ENCODE peak calls at places on chromosomes 5 and 9, in nine cellular contexts. L is CD4-positive, alpha-beta memory T cell; G is pancreas; H is effector memory CD4-positive, alpha-beta T cell; X is esophagus squamous epithelium; J is GM23338; Y is sigmoid colon; O is IMR-90; E is aorta. B is an unnamed sample. For H3K4me1, the result is how much of the 10 kb centered on the place peaks cover.

GRCh38 chr9:131297903-131298302 is 8.4 kb downstream of the PLPP7 start:
- DNase-seq in E (no peak), Y (no peak), J (no peak), H (no peak), G (no peak), X (no peak), O (no peak), L (no peak), B (no peak)

GRCh38 chr5:33271606-33272005 is 169.2 kb upstream of the TARS1 start:
- DNase-seq in L (no peak), E (no peak), Y (no peak), J (no peak), O (peak), H (no peak), X (no peak), G (no peak), B (no peak)

GRCh38 chr9:16369427-16369826 is 501.0 kb downstream of the BNC2 start:
- DNase-seq in X (no peak), O (no peak), L (no peak), H (no peak), E (no peak), Y (no peak), G (no peak), J (no peak), B (no peak)

GRCh38 chr5:110362252-110362651 is 364.2 kb downstream of the TMEM232 start:
- DNase-seq in O (no peak), X (no peak), E (no peak), J (no peak), L (no peak), G (no peak), H (no peak), Y (no peak), B (no peak)

GRCh38 chr5:38404667-38405276 is 146.4 kb downstream of the EGFLAM start:
- DNase-seq in H (no peak), X (no peak), O (no peak), J (peak), Y (no peak), G (peak), L (no peak), E (no peak), B (no peak)

GRCh38 chr5:79011869-79012268 is 26.8 kb upstream of the ARSB start:
- DNase-seq in G (no peak), L (no peak), Y (no peak), O (no peak), X (no peak), E (no peak), H (no peak), J (no peak), B (no peak)

GRCh38 chr5:103934303-103934702 is 371.7 kb upstream of the NUDT12 start:
- DNase-seq in O (no peak), J (no peak), H (no peak), L (no peak), X (no peak), Y (no peak), E (no peak), G (no peak), B (no peak)

GRCh38 chr9:70639853-70640814 is 225.7 kb upstream of the KLF9 start:
- DNase-seq in O (peak), G (no peak), H (no peak), X (no peak), L (peak), J (peak), E (no peak), Y (no peak), B (no peak)

GRCh38 chr9:136423432-136424146 is 13.1 kb downstream of the PMPCA start:
- DNase-seq in O (no peak), E (no peak), Y (no peak), J (no peak), L (no peak), G (no peak), X (no peak), H (no peak), B (no peak)

GRCh38 chr5:80619081-80619480 is 35.4 kb upstream of the MSH3 start:
- DNase-seq in L (no peak), G (no peak), H (no peak), J (no peak), X (no peak), O (no peak), E (no peak), Y (no peak), B (no peak)

GRCh38 chr5:82119889-82120288 is 148.1 kb downstream of the ATG10 start:
- DNase-seq in E (no peak), Y (no peak), G (no peak), X (no peak), H (no peak), O (no peak), L (no peak), J (no peak), B (no peak)

GRCh38 chr5:35960328-35960727 is 21.9 kb upstream of the CAPSL start:
- DNase-seq in J (no peak), G (no peak), H (no peak), L (no peak), O (no peak), X (no peak), Y (no peak), E (no peak), B (no peak)

GRCh38 chr5:142874537-142874936 is 104.4 kb downstream of the ARHGAP26 start:
- DNase-seq in L (no peak), G (peak), J (no peak), H (no peak), O (no peak), X (no peak), Y (no peak), E (peak), B (no peak)

GRCh38 chr9:78118742-78119473 is 87.3 kb upstream of the GNAQ start:
- DNase-seq in E (no peak), X (no peak), G (no peak), Y (no peak), L (peak), J (no peak), H (no peak), O (peak), B (no peak)

DNA sequence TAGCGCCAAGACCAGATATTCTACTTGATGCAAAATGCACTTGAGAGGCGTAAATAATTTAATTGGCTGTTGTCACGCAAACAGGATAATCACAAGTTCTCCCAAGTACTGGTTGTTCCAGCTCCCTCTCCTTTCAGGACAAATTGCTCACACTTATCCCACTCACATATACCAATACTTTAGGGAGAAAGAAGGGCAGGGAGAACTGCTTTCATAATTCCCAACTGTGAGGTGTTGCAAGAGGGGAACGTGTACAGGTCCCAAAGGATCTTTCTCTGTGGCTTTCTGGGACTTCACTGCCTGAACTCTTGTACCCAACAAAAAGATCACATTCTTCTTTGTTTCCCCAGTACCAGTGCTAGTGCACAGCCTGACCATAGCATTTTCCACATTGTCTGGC is 21.5 kb upstream of the TGFBI start:
- DNase-seq in J (no peak), Y (no peak), L (no peak), H (no peak), X (no peak), O (no peak), E (no peak), G (no peak), B (no peak)
- H3K4me1 ChIP-seq in J (under half), Y (under half), L (under half), H (under half), X (under half), O (under half), E (under half), G (under half), B (under half)

GRCh38 chr9:112554516-112554915 is 67.9 kb downstream of the KIAA1958 start:
- DNase-seq in X (no peak), O (peak), G (no peak), J (no peak), H (no peak), L (no peak), E (no peak), Y (no peak), B (no peak)

GRCh38 chr9:112555844-112556482 is 69.3 kb downstream of the KIAA1958 start:
- DNase-seq in L (no peak), O (no peak), J (no peak), E (no peak), H (no peak), Y (no peak), G (peak), X (no peak), B (no peak)

GRCh38 chr9:112552229-112553050 is 65.8 kb downstream of the KIAA1958 start:
- DNase-seq in G (no peak), X (no peak), L (no peak), E (no peak), H (no peak), Y (no peak), O (no peak), J (no peak), B (no peak)

GRCh38 chr9:112555091-112555643 is 68.5 kb downstream of the KIAA1958 start:
- DNase-seq in G (no peak), X (no peak), O (no peak), H (no peak), J (no peak), Y (no peak), L (no peak), E (no peak), B (no peak)

DNA sequence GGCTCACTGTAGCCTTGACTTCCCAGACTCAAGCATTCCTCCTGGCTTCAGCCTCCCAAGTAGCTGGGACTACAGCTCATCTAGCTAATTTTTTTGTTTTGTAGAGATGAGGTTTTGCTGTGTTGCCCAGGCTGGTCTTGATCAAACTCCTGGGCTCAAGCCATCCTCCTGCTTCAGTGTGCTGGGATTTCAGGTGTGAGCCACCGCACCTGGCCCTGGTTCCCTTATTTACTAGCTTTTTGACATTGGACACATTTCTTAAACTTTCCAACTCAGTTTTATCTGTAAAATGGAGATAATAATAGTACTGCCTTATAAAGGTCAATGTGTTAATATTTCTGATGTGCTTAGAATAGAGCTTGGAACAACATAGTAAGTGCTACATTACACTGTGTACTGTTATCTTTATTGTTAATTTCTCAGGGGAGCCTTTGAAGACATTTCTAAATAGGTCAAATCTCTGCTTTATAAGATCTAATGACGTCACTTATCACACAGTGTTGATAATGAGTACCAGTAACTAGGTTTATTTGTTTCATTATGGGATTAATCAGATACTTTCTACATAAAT is 66.7 kb downstream of the KIAA1958 start:
- DNase-seq in J (no peak), E (no peak), L (no peak), G (no peak), X (no peak), O (no peak), H (no peak), Y (no peak), B (no peak)
- H3K4me3 ChIP-seq in J (no peak), E (no peak), L (no peak), G (no peak), X (no peak), O (no peak), H (no peak), Y (no peak), B (no peak)

GRCh38 chr9:134402182-134402581 is 75.9 kb downstream of the RXRA start:
- DNase-seq in X (no peak), L (no peak), J (no peak), E (no peak), O (no peak), Y (no peak), H (no peak), G (no peak), B (no peak)

GRCh38 chr9:134398756-134399155 is 72.5 kb downstream of the RXRA start:
- DNase-seq in Y (no peak), X (no peak), J (no peak), L (no peak), O (no peak), G (no peak), H (no peak), E (no peak), B (no peak)

GRCh38 chr9:134399435-134400056 is 73.3 kb downstream of the RXRA start:
- DNase-seq in O (peak), J (peak), G (no peak), Y (no peak), H (no peak), E (no peak), X (no peak), L (no peak), B (peak)

GRCh38 chr9:134401391-134401790 is 75.1 kb downstream of the RXRA start:
- DNase-seq in J (no peak), O (no peak), H (no peak), E (no peak), X (no peak), L (no peak), Y (no peak), G (no peak), B (no peak)

GRCh38 chr9:134400283-134400682 is 74.0 kb downstream of the RXRA start:
- DNase-seq in J (no peak), H (no peak), G (no peak), Y (no peak), O (no peak), L (no peak), E (no peak), X (no peak), B (no peak)
- H3K4me1 ChIP-seq in J (under half), H (half or more), G (under half), Y (half or more), O (under half), L (half or more), E (under half), X (half or more), B (half or more)

GRCh38 chr5:501040-501832 is 23.0 kb downstream of the SLC9A3 start:
- DNase-seq in X (no peak), O (no peak), Y (no peak), L (no peak), E (no peak), G (no peak), H (no peak), J (no peak), B (no peak)

GRCh38 chr5:501833-502184 is 22.4 kb downstream of the SLC9A3 start:
- DNase-seq in Y (no peak), G (no peak), L (no peak), O (no peak), E (no peak), H (no peak), X (no peak), J (no peak), B (no peak)

GRCh38 chr5:499233-500209 is 24.7 kb downstream of the SLC9A3 start:
- DNase-seq in E (no peak), X (no peak), O (no peak), H (no peak), L (no peak), J (no peak), Y (no peak), G (no peak), B (no peak)

GRCh38 chr5:502325-503079 is 21.7 kb downstream of the SLC9A3 start:
- DNase-seq in Y (no peak), X (no peak), J (peak), O (no peak), L (no peak), G (no peak), H (no peak), E (no peak), B (no peak)

GRCh38 chr5:500491-500890 is 23.8 kb downstream of the SLC9A3 start:
- DNase-seq in E (no peak), G (no peak), H (no peak), J (no peak), O (no peak), X (no peak), L (no peak), Y (no peak), B (no peak)
- H3K4me3 ChIP-seq in E (no peak), G (no peak), H (no peak), J (no peak), O (no peak), X (no peak), L (no peak), Y (no peak), B (no peak)

GRCh38 chr9:89522261-89522978 is 24.5 kb upstream of the SEMA4D start:
- DNase-seq in E (no peak), O (no peak), Y (no peak), G (no peak), X (no peak), L (peak), J (no peak), H (peak), B (peak)
- H3K4me1 ChIP-seq in E (under half), O (under half), Y (under half), G (under half), X (under half), L (half or more), J (under half), H (half or more), B (half or more)

B was measured in DND-41.